ENCODE peak calls at places on chromosomes 12 and 14, in six cellular contexts. P, L, Q, H, E and U are unnamed samples. For H3K27me3, the result is how much of the 10 kb centered on the place peaks cover.

GRCh38 chr14:69620211-69620611 is 8.8 kb downstream of the SUSD6 start:
- DNase-seq in H (no peak), L (no peak), Q (no peak), P (no peak), E (no peak), U (no peak)

GRCh38 chr14:39434401-39434800 is 2.2 kb upstream of the FBXO33 start:
- DNase-seq in Q (no peak), L (no peak), E (no peak), H (no peak), P (no peak), U (no peak)

GRCh38 chr14:55117816-55118441 is 11.1 kb upstream of the LGALS3 start:
- DNase-seq in L (no peak), Q (no peak), E (no peak), P (no peak), H (no peak), U (no peak)

GRCh38 chr14:32202468-32202865 is 602 bp downstream of the RNU6-8 start:
- DNase-seq in H (no peak), P (no peak), L (no peak), Q (no peak), E (no peak), U (no peak)

GRCh38 chr12:16359512-16360491 is 12.4 kb downstream of the MGST1 start:
- DNase-seq in H (no peak), P (no peak), Q (no peak), L (peak), E (peak), U (peak)

GRCh38 chr12:5247144-5247543 is 184.8 kb upstream of the NTF3 start:
- DNase-seq in L (no peak), Q (no peak), H (no peak), P (no peak), E (no peak), U (no peak)

GRCh38 chr12:68469136-68469535 is 137.0 kb upstream of the MDM1 start:
- DNase-seq in L (no peak), P (no peak), Q (no peak), H (no peak), E (no peak), U (no peak)

GRCh38 chr14:21399311-21399870 is 15.6 kb upstream of the SUPT16H start:
- DNase-seq in H (no peak), Q (no peak), L (no peak), E (no peak), P (no peak), U (no peak)

GRCh38 chr14:66284346-66284745 is 201.8 kb upstream of the CCDC196 start:
- DNase-seq in E (no peak), L (no peak), Q (no peak), H (no peak), P (no peak), U (no peak)

GRCh38 chr12:120077260-120077659 is 39.3 kb downstream of the RAB35 start:
- DNase-seq in Q (no peak), P (no peak), E (no peak), L (no peak), H (no peak), U (no peak)

GRCh38 chr12:92139634-92140555 is 5.8 kb downstream of the BTG1 start:
- DNase-seq in Q (no peak), H (no peak), P (no peak), E (no peak), L (no peak), U (no peak)

GRCh38 chr12:116882742-116883141 is 1.5 kb upstream of the HRK start:
- DNase-seq in P (no peak), L (no peak), E (no peak), H (no peak), Q (no peak), U (no peak)
- H3K27me3 ChIP-seq in P (half or more), L (under half), E (under half), H (under half), Q (under half), U (half or more)

DNA sequence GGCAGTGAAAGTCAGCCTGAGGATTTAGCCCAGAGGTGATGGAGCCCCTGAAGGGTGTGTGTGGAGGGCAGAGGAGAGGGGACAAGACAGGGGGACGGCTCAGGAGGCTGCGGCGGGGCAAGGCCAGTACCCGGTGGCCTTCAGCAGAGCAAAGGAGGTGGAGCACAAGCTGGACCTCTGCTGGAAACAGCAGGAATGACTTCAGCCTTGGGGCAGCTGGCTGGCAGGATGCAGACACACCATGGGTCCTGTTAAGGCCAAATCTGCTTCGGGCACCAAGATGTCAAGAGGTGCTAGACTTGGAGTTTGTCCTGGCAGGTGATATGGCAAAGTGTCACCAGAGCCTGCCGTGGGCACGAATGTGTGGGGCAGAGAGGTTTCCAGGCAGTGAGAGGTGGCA is 92.1 kb downstream of the LGMN start:
- DNase-seq in E (no peak), Q (no peak), L (no peak), H (no peak), P (no peak), U (no peak)
- H3K4me3 ChIP-seq in E (no peak), Q (peak), L (no peak), H (peak), P (no peak), U (peak)

GRCh38 chr12:48198985-48199384 is 4.1 kb downstream of the OR10AD1 start:
- DNase-seq in Q (no peak), L (no peak), E (no peak), P (no peak), H (no peak), U (no peak)
- H3K27me3 ChIP-seq in Q (under half), L (under half), E (under half), P (under half), H (under half), U (under half)

GRCh38 chr14:22493143-22493542 is 95.9 kb downstream of the DAD1 start:
- DNase-seq in Q (no peak), P (no peak), H (no peak), E (no peak), L (no peak), U (no peak)

GRCh38 chr14:22492601-22493000 is 96.4 kb downstream of the DAD1 start:
- DNase-seq in E (no peak), L (no peak), Q (no peak), P (no peak), H (no peak), U (no peak)

GRCh38 chr14:22493753-22494152 is 95.3 kb downstream of the DAD1 start:
- DNase-seq in P (no peak), E (no peak), L (no peak), Q (no peak), H (no peak), U (no peak)

GRCh38 chr14:22497144-22497423 is 91.9 kb downstream of the DAD1 start:
- DNase-seq in P (no peak), H (no peak), Q (no peak), E (no peak), L (no peak), U (no peak)

DNA sequence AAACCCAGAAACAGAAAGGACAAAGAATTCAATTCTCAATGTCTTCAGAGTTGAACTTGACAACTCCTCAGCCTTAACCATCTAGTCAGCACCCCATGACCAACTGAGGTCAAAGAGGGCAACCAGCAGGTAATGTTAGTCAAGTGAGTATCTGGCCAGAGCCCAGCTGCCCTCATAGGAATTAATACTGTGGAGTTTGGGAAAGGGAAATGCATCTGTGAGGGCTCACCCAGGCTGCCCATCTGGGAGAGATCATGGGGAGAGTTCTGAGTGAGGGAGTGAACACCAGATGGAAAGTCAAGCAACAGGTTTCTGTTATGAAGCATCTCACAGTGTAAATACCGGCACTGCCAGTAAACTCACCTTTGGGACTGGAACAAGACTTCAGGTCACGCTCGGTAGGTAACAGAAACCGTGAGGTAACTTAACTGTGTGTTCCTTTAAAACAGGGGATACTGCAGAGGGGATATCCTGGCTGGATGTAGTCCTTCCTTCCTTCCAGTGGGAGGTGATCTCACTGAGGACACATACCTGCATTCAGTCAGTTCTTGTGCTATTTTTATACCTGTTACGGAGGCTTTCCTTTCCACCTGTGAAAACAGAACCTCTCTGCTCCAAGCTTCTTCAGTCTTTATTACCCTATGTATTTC is 94.4 kb downstream of the DAD1 start:
- DNase-seq in P (no peak), Q (no peak), L (no peak), E (no peak), H (no peak), U (no peak)
- H3K4me3 ChIP-seq in P (no peak), Q (peak), L (no peak), E (no peak), H (peak), U (no peak)

GRCh38 chr14:101563352-101563653 is 2.0 kb downstream of the DIO3 start:
- DNase-seq in Q (no peak), E (no peak), H (no peak), L (no peak), P (no peak), U (no peak)

GRCh38 chr14:101563654-101564443 is 2.6 kb downstream of the DIO3 start:
- DNase-seq in L (peak), Q (no peak), E (no peak), H (no peak), P (no peak), U (no peak)

GRCh38 chr14:101564819-101565698 is 3.8 kb downstream of the DIO3 start:
- DNase-seq in L (peak), P (no peak), H (no peak), E (no peak), Q (no peak), U (no peak)

GRCh38 chr14:101562659-101563351 is 1.5 kb downstream of the DIO3 start:
- DNase-seq in E (no peak), P (no peak), Q (no peak), H (no peak), L (peak), U (no peak)

GRCh38 chr14:101564444-101564776 is 3.1 kb downstream of the DIO3 start:
- DNase-seq in Q (no peak), E (no peak), L (peak), P (no peak), H (no peak), U (no peak)
- H3K27me3 ChIP-seq in Q (under half), E (under half), L (under half), P (half or more), H (under half), U (half or more)

DNA sequence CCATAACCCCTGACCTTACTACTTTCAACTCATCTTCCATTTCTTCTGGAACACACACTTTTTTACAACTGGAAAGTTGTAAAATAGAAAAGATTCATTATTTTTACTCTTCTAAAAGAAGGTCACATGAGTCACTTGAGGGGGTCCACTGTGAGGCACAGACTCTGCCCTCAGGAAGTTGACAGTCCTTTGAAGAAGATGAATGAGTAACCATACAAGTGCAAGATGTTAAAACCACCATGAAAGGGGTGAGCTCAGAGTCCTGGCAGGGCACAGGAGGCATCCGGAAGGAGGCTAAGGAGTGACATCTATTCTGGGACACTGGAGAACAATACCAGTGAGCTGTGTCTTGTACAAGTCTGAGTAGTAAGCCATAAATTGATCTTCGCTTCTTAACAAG is 126.0 kb upstream of the FRMD6 start:
- DNase-seq in E (no peak), P (no peak), H (no peak), Q (no peak), L (no peak), U (no peak)
- H3K4me3 ChIP-seq in E (no peak), P (no peak), H (no peak), Q (no peak), L (no peak), U (no peak)

GRCh38 chr12:108000111-108000510 is 129.0 kb upstream of the WSCD2 start:
- DNase-seq in Q (no peak), P (no peak), L (no peak), H (no peak), E (no peak), U (no peak)
- H3K27me3 ChIP-seq in Q (under half), P (under half), L (under half), H (under half), E (under half), U (half or more)

GRCh38 chr12:47080725-47081502 is 1.2 kb upstream of the AMIGO2 start:
- DNase-seq in L (peak), P (no peak), H (peak), Q (peak), E (no peak), U (peak)
- H3K4me3 ChIP-seq in L (peak), P (peak), H (peak), Q (peak), E (peak), U (peak)

GRCh38 chr12:108921946-108922345 is 42.1 kb downstream of the DAO start:
- DNase-seq in H (no peak), Q (no peak), L (no peak), P (no peak), E (no peak), U (no peak)
- H3K27me3 ChIP-seq in H (under half), Q (under half), L (under half), P (under half), E (under half), U (under half)